ENCODE peak calls at places on chromosomes 11 and 22, in nine cellular contexts. W is A549, Y is HCT116, I is K562, N is H1, O is GM12878, V is endothelial cell of umbilical vein, R is HepG2, A is SK-N-SH. M is an unnamed sample.
A peak's percentile ranks its signal among the peaks of the same experiment; 100 is the strongest.

GRCh38 chr11:117180661-117181585 is 2.4 kb downstream of the SIDT2 start:
- DNase-seq in O (peak; percentile 46), V (peak; percentile 65), N (peak; percentile 58), I (peak; percentile 88), W (peak; percentile 66), R (peak; percentile 76), A (peak; percentile 71), Y (peak; percentile 81), M (peak; percentile 82)

GRCh38 chr11:27926056-27926455 is 181.9 kb downstream of the KIF18A start:
- DNase-seq in A (no peak), O (no peak), Y (no peak), W (no peak), I (no peak), V (no peak), N (no peak), R (no peak), M (no peak)

GRCh38 chr22:47808886-47809620 is 1046.6 kb downstream of the TBC1D22A start:
- DNase-seq in V (no peak), W (no peak), A (no peak), R (no peak), O (no peak), Y (no peak), N (no peak), I (no peak), M (no peak)

GRCh38 chr22:26658671-26659478 is 1.5 kb downstream of the MIAT start:
- DNase-seq in W (peak; percentile 79), V (peak; percentile 52), I (peak; percentile 93), R (no peak), O (no peak), N (peak; percentile 85), A (peak; percentile 76), Y (peak; percentile 88), M (peak; percentile 84)

GRCh38 chr11:85769758-85770157 is 41.2 kb downstream of the SYTL2 start:
- DNase-seq in V (no peak), A (no peak), W (no peak), R (no peak), O (no peak), Y (no peak), I (no peak), N (no peak), M (no peak)

GRCh38 chr11:100827934-100828661 is 141.0 kb downstream of the ARHGAP42 start:
- DNase-seq in N (no peak), W (peak; percentile 18), A (no peak), R (peak; percentile 80), V (peak; percentile 70), I (peak; percentile 30), O (peak; percentile 32), Y (peak; percentile 48), M (no peak)

GRCh38 chr22:43205261-43205691 is 18.3 kb upstream of the TTLL12 start:
- DNase-seq in Y (no peak), I (no peak), R (no peak), N (no peak), O (no peak), A (no peak), W (no peak), V (no peak), M (no peak)

GRCh38 chr11:76206327-76207081 is at the start of gene WNT11:
- DNase-seq in A (peak; percentile 84), N (no peak), I (peak; percentile 85), Y (no peak), W (peak; percentile 40), R (no peak), V (no peak), O (no peak), M (peak; percentile 82)

GRCh38 chr22:17797721-17798559 is 23.7 kb upstream of the BID start:
- DNase-seq in Y (no peak), W (no peak), A (no peak), I (no peak), R (no peak), N (no peak), V (no peak), O (peak; percentile 95), M (peak; percentile 21)

GRCh38 chr11:27783701-27784355 is 83.6 kb upstream of the BDNF start:
- DNase-seq in O (no peak), I (no peak), V (no peak), R (no peak), W (no peak), Y (no peak), N (no peak), A (no peak), M (peak; percentile 2)

GRCh38 chr22:41857160-41857859 is 24.4 kb downstream of the SREBF2 start:
- DNase-seq in A (peak; percentile 46), I (peak; percentile 79), W (peak; percentile 68), N (peak; percentile 43), Y (peak; percentile 65), O (peak; percentile 46), R (peak; percentile 38), V (peak; percentile 70), M (peak; percentile 95)

GRCh38 chr22:40107756-40108437 is 69.8 kb upstream of the TNRC6B start:
- DNase-seq in Y (no peak), V (no peak), I (no peak), O (no peak), W (no peak), A (no peak), N (no peak), R (no peak), M (no peak)

GRCh38 chr11:1863352-1864215 is 10.7 kb downstream of the LSP1 start:
- DNase-seq in A (peak; percentile 86), V (peak; percentile 82), O (no peak), R (peak; percentile 29), Y (peak; percentile 68), N (no peak), I (peak; percentile 33), W (peak; percentile 86), M (peak; percentile 68)

GRCh38 chr11:63132985-63133775 is 10.8 kb downstream of the SLC22A24 start:
- DNase-seq in R (no peak), N (no peak), V (no peak), W (no peak), Y (no peak), I (no peak), O (no peak), A (no peak), M (no peak)

GRCh38 chr11:122115520-122116343 is at the start of gene BLID:
- DNase-seq in R (peak; percentile 7), I (peak; percentile 2), V (peak; percentile 39), N (no peak), Y (no peak), A (no peak), W (no peak), O (no peak), M (peak; percentile 15)

GRCh38 chr11:15800121-15800800 is 556.1 kb downstream of the SOX6 start:
- DNase-seq in N (no peak), Y (no peak), A (no peak), W (no peak), R (no peak), V (no peak), O (no peak), I (no peak), M (peak; percentile 54)

GRCh38 chr11:108204376-108204775 is 18.1 kb downstream of the NPAT start:
- DNase-seq in R (no peak), I (no peak), N (no peak), Y (no peak), A (no peak), W (no peak), O (no peak), V (no peak), M (no peak)

GRCh38 chr11:120525285-120526085 is 13.9 kb downstream of the GRIK4 start:
- DNase-seq in W (no peak), Y (no peak), A (no peak), V (no peak), N (no peak), I (no peak), O (no peak), R (no peak), M (no peak)

GRCh38 chr11:120528749-120529148 is 17.2 kb downstream of the GRIK4 start:
- DNase-seq in Y (no peak), W (no peak), N (no peak), I (no peak), O (no peak), A (no peak), V (no peak), R (no peak), M (no peak)

GRCh38 chr11:120529214-120529613 is 17.7 kb downstream of the GRIK4 start:
- DNase-seq in O (no peak), N (no peak), W (no peak), I (no peak), A (no peak), Y (no peak), R (no peak), V (no peak), M (no peak)

GRCh38 chr11:120526241-120526640 is 14.7 kb downstream of the GRIK4 start:
- DNase-seq in I (no peak), O (no peak), V (no peak), Y (no peak), W (no peak), N (no peak), R (no peak), A (no peak), M (no peak)

GRCh38 chr11:120527111-120527748 is 15.7 kb downstream of the GRIK4 start:
- DNase-seq in O (no peak), A (peak; percentile 90), I (no peak), W (no peak), V (no peak), N (peak; percentile 84), R (no peak), Y (no peak), M (no peak)
- TF ChIP-seq CTCF in O (no peak), A (no peak), I (no peak), W (no peak), V (no peak), N (peak; percentile 56), R (no peak), Y (no peak), M (no peak)

GRCh38 chr11:61080986-61081590 is 21.2 kb upstream of the CD5 start:
- DNase-seq in O (no peak), N (no peak), V (no peak), W (no peak), I (no peak), Y (no peak), A (no peak), R (no peak), M (no peak)
- H3K4me3 ChIP-seq in O (no peak overlapping the region), N (no peak overlapping the region), V (no peak overlapping the region), W (no peak overlapping the region), I (no peak overlapping the region), Y (no peak overlapping the region), A (no peak overlapping the region), R (no peak overlapping the region), M (no peak overlapping the region)

GRCh38 chr11:12274056-12274455 is 103.3 kb upstream of the PARVA start:
- DNase-seq in A (no peak), V (no peak), Y (no peak), R (no peak), O (no peak), N (no peak), W (no peak), I (no peak), M (no peak)
- TF ChIP-seq MAX in A (no peak), V (no peak), Y (no peak), R (no peak), O (no peak), N (no peak), W (no peak), I (no peak), M (no peak)

DNA sequence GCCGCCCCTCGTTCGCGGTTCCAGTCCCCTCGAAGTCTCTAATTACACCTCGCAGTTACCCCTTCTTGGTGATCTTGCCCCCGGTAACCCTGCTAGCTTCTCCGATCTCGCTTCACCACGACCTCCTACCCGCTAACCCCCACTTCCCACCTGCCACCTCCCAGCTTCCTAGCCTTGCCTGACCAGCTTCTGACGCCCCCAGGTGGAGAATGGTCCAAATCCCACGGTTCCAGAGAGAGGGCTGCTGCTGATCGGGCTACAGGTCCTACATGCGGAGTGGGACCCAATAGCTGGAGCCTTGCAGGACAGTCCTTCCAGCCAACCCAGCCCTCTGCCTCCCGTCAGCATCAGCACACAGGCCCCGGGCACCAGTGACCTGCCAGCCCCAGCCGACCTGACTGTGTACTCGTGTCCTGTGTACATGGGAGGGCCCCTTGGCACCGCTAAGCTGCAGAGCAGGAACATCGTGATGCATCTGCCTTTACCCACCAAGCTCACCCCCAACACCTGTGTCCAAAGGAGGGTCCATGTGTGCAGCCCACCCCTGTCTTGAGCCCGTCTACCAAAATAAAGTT is 31.9 kb downstream of the RRP8 start:
- DNase-seq in N (no peak), W (no peak), O (no peak), A (no peak), I (no peak), Y (no peak), R (no peak), V (no peak), M (no peak)
- TF ChIP-seq CTCF in N (peak; percentile 37), W (no peak), O (no peak), A (no peak), I (no peak), Y (no peak), R (no peak), V (no peak), M (no peak)